ENCODE peak calls at places on chromosomes 7 and 10, in seven cellular contexts. One of them, this sample, is unnamed.

GRCh38 chr10:111384556-111384955 is 307.7 kb downstream of the ADRA2A start:
- DNase-seq in stimulated activated CD8-positive, alpha-beta memory T cell treated with anti-CD3 and anti-CD28 coated beads, Interleukin-4, amount 100 ng/mL, for 24 hours: no peak
- DNase-seq in NCI-H524 treated with DMSO at 0.1 percent for 48 hours: no peak
- DNase-seq in glutamatergic neuron: no peak
- DNase-seq in neural crest cell: no peak
- DNase-seq in naive thymus-derived CD8-positive, alpha-beta T cell: no peak
- DNase-seq in stimulated activated CD4-positive, alpha-beta T cell treated with anti-CD3 and anti-CD28 coated beads, TNF-alpha, amount 100 ng/mL, for 24 hours: no peak
- DNase-seq in this sample: no peak

GRCh38 chr10:99927719-99928280 is 81.9 kb downstream of the DNMBP start:
- DNase-seq in glutamatergic neuron: no peak
- DNase-seq in naive thymus-derived CD8-positive, alpha-beta T cell: no peak
- DNase-seq in stimulated activated CD8-positive, alpha-beta memory T cell treated with anti-CD3 and anti-CD28 coated beads, Interleukin-4, amount 100 ng/mL, for 24 hours: no peak
- DNase-seq in NCI-H524 treated with DMSO at 0.1 percent for 48 hours: no peak
- DNase-seq in stimulated activated CD4-positive, alpha-beta T cell treated with anti-CD3 and anti-CD28 coated beads, TNF-alpha, amount 100 ng/mL, for 24 hours: no peak
- DNase-seq in neural crest cell: no peak
- DNase-seq in this sample: no peak

GRCh38 chr10:11673346-11674330 is 62.2 kb upstream of the USP6NL start:
- DNase-seq in naive thymus-derived CD8-positive, alpha-beta T cell: no peak
- DNase-seq in NCI-H524 treated with DMSO at 0.1 percent for 48 hours: no peak
- DNase-seq in stimulated activated CD4-positive, alpha-beta T cell treated with anti-CD3 and anti-CD28 coated beads, TNF-alpha, amount 100 ng/mL, for 24 hours: no peak
- DNase-seq in neural crest cell: no peak
- DNase-seq in glutamatergic neuron: no peak
- DNase-seq in stimulated activated CD8-positive, alpha-beta memory T cell treated with anti-CD3 and anti-CD28 coated beads, Interleukin-4, amount 100 ng/mL, for 24 hours: no peak
- DNase-seq in this sample: no peak

GRCh38 chr7:86257894-86258293 is 385.8 kb upstream of the GRM3 start:
- DNase-seq in neural crest cell: no peak
- DNase-seq in naive thymus-derived CD8-positive, alpha-beta T cell: no peak
- DNase-seq in stimulated activated CD8-positive, alpha-beta memory T cell treated with anti-CD3 and anti-CD28 coated beads, Interleukin-4, amount 100 ng/mL, for 24 hours: no peak
- DNase-seq in NCI-H524 treated with DMSO at 0.1 percent for 48 hours: no peak
- DNase-seq in stimulated activated CD4-positive, alpha-beta T cell treated with anti-CD3 and anti-CD28 coated beads, TNF-alpha, amount 100 ng/mL, for 24 hours: no peak
- DNase-seq in glutamatergic neuron: no peak
- DNase-seq in this sample: no peak

GRCh38 chr7:597348-598178 is 77.9 kb upstream of the PDGFA start:
- DNase-seq in glutamatergic neuron: peak
- DNase-seq in naive thymus-derived CD8-positive, alpha-beta T cell: no peak
- DNase-seq in neural crest cell: no peak
- DNase-seq in stimulated activated CD4-positive, alpha-beta T cell treated with anti-CD3 and anti-CD28 coated beads, TNF-alpha, amount 100 ng/mL, for 24 hours: no peak
- DNase-seq in stimulated activated CD8-positive, alpha-beta memory T cell treated with anti-CD3 and anti-CD28 coated beads, Interleukin-4, amount 100 ng/mL, for 24 hours: no peak
- DNase-seq in NCI-H524 treated with DMSO at 0.1 percent for 48 hours: no peak
- DNase-seq in this sample: peak

GRCh38 chr10:34875061-34875460 is 60.0 kb upstream of the PARD3 start:
- DNase-seq in stimulated activated CD8-positive, alpha-beta memory T cell treated with anti-CD3 and anti-CD28 coated beads, Interleukin-4, amount 100 ng/mL, for 24 hours: no peak
- DNase-seq in stimulated activated CD4-positive, alpha-beta T cell treated with anti-CD3 and anti-CD28 coated beads, TNF-alpha, amount 100 ng/mL, for 24 hours: no peak
- DNase-seq in glutamatergic neuron: no peak
- DNase-seq in neural crest cell: no peak
- DNase-seq in naive thymus-derived CD8-positive, alpha-beta T cell: no peak
- DNase-seq in NCI-H524 treated with DMSO at 0.1 percent for 48 hours: no peak
- DNase-seq in this sample: no peak

GRCh38 chr7:110454713-110455112 is 636.2 kb upstream of the LRRN3 start:
- DNase-seq in stimulated activated CD4-positive, alpha-beta T cell treated with anti-CD3 and anti-CD28 coated beads, TNF-alpha, amount 100 ng/mL, for 24 hours: no peak
- DNase-seq in glutamatergic neuron: no peak
- DNase-seq in naive thymus-derived CD8-positive, alpha-beta T cell: no peak
- DNase-seq in stimulated activated CD8-positive, alpha-beta memory T cell treated with anti-CD3 and anti-CD28 coated beads, Interleukin-4, amount 100 ng/mL, for 24 hours: no peak
- DNase-seq in neural crest cell: no peak
- DNase-seq in NCI-H524 treated with DMSO at 0.1 percent for 48 hours: no peak
- DNase-seq in this sample: no peak

GRCh38 chr10:12985347-12985746 is 16.2 kb downstream of the CCDC3 start:
- DNase-seq in naive thymus-derived CD8-positive, alpha-beta T cell: no peak
- DNase-seq in neural crest cell: no peak
- DNase-seq in glutamatergic neuron: no peak
- DNase-seq in NCI-H524 treated with DMSO at 0.1 percent for 48 hours: no peak
- DNase-seq in stimulated activated CD4-positive, alpha-beta T cell treated with anti-CD3 and anti-CD28 coated beads, TNF-alpha, amount 100 ng/mL, for 24 hours: no peak
- DNase-seq in stimulated activated CD8-positive, alpha-beta memory T cell treated with anti-CD3 and anti-CD28 coated beads, Interleukin-4, amount 100 ng/mL, for 24 hours: no peak
- DNase-seq in this sample: no peak

GRCh38 chr10:88820990-88821389 is 18.5 kb downstream of the LIPM start:
- DNase-seq in naive thymus-derived CD8-positive, alpha-beta T cell: no peak
- DNase-seq in glutamatergic neuron: no peak
- DNase-seq in stimulated activated CD8-positive, alpha-beta memory T cell treated with anti-CD3 and anti-CD28 coated beads, Interleukin-4, amount 100 ng/mL, for 24 hours: no peak
- DNase-seq in neural crest cell: no peak
- DNase-seq in stimulated activated CD4-positive, alpha-beta T cell treated with anti-CD3 and anti-CD28 coated beads, TNF-alpha, amount 100 ng/mL, for 24 hours: no peak
- DNase-seq in NCI-H524 treated with DMSO at 0.1 percent for 48 hours: no peak
- DNase-seq in this sample: no peak

GRCh38 chr7:142407939-142408573 is 150.2 kb upstream of the PRSS58 start:
- DNase-seq in stimulated activated CD4-positive, alpha-beta T cell treated with anti-CD3 and anti-CD28 coated beads, TNF-alpha, amount 100 ng/mL, for 24 hours: no peak
- DNase-seq in neural crest cell: no peak
- DNase-seq in glutamatergic neuron: no peak
- DNase-seq in naive thymus-derived CD8-positive, alpha-beta T cell: no peak
- DNase-seq in stimulated activated CD8-positive, alpha-beta memory T cell treated with anti-CD3 and anti-CD28 coated beads, Interleukin-4, amount 100 ng/mL, for 24 hours: no peak
- DNase-seq in NCI-H524 treated with DMSO at 0.1 percent for 48 hours: no peak
- DNase-seq in this sample: no peak

GRCh38 chr7:23333671-23334246 is 34.6 kb downstream of the MALSU1 start:
- DNase-seq in NCI-H524 treated with DMSO at 0.1 percent for 48 hours: no peak
- DNase-seq in neural crest cell: no peak
- DNase-seq in stimulated activated CD8-positive, alpha-beta memory T cell treated with anti-CD3 and anti-CD28 coated beads, Interleukin-4, amount 100 ng/mL, for 24 hours: no peak
- DNase-seq in glutamatergic neuron: no peak
- DNase-seq in naive thymus-derived CD8-positive, alpha-beta T cell: no peak
- DNase-seq in stimulated activated CD4-positive, alpha-beta T cell treated with anti-CD3 and anti-CD28 coated beads, TNF-alpha, amount 100 ng/mL, for 24 hours: no peak
- DNase-seq in this sample: no peak

GRCh38 chr7:148924011-148924410 is 39.9 kb upstream of the EZH2 start:
- DNase-seq in neural crest cell: no peak
- DNase-seq in glutamatergic neuron: no peak
- DNase-seq in naive thymus-derived CD8-positive, alpha-beta T cell: no peak
- DNase-seq in NCI-H524 treated with DMSO at 0.1 percent for 48 hours: no peak
- DNase-seq in stimulated activated CD4-positive, alpha-beta T cell treated with anti-CD3 and anti-CD28 coated beads, TNF-alpha, amount 100 ng/mL, for 24 hours: no peak
- DNase-seq in stimulated activated CD8-positive, alpha-beta memory T cell treated with anti-CD3 and anti-CD28 coated beads, Interleukin-4, amount 100 ng/mL, for 24 hours: no peak
- DNase-seq in this sample: no peak

GRCh38 chr7:130441408-130441854 is 615 bp upstream of the CEP41 start:
- DNase-seq in naive thymus-derived CD8-positive, alpha-beta T cell: no peak
- DNase-seq in stimulated activated CD8-positive, alpha-beta memory T cell treated with anti-CD3 and anti-CD28 coated beads, Interleukin-4, amount 100 ng/mL, for 24 hours: no peak
- DNase-seq in stimulated activated CD4-positive, alpha-beta T cell treated with anti-CD3 and anti-CD28 coated beads, TNF-alpha, amount 100 ng/mL, for 24 hours: no peak
- DNase-seq in NCI-H524 treated with DMSO at 0.1 percent for 48 hours: peak
- DNase-seq in glutamatergic neuron: peak
- DNase-seq in neural crest cell: peak
- DNase-seq in this sample: no peak

GRCh38 chr7:91242097-91242846 is 22.0 kb upstream of the FZD1 start:
- DNase-seq in stimulated activated CD8-positive, alpha-beta memory T cell treated with anti-CD3 and anti-CD28 coated beads, Interleukin-4, amount 100 ng/mL, for 24 hours: no peak
- DNase-seq in neural crest cell: no peak
- DNase-seq in NCI-H524 treated with DMSO at 0.1 percent for 48 hours: no peak
- DNase-seq in stimulated activated CD4-positive, alpha-beta T cell treated with anti-CD3 and anti-CD28 coated beads, TNF-alpha, amount 100 ng/mL, for 24 hours: no peak
- DNase-seq in glutamatergic neuron: no peak
- DNase-seq in naive thymus-derived CD8-positive, alpha-beta T cell: no peak
- DNase-seq in this sample: no peak

GRCh38 chr7:137771679-137772078 is 75.1 kb downstream of the DGKI start:
- DNase-seq in stimulated activated CD8-positive, alpha-beta memory T cell treated with anti-CD3 and anti-CD28 coated beads, Interleukin-4, amount 100 ng/mL, for 24 hours: no peak
- DNase-seq in naive thymus-derived CD8-positive, alpha-beta T cell: no peak
- DNase-seq in stimulated activated CD4-positive, alpha-beta T cell treated with anti-CD3 and anti-CD28 coated beads, TNF-alpha, amount 100 ng/mL, for 24 hours: no peak
- DNase-seq in neural crest cell: no peak
- DNase-seq in glutamatergic neuron: no peak
- DNase-seq in NCI-H524 treated with DMSO at 0.1 percent for 48 hours: no peak
- DNase-seq in this sample: no peak

GRCh38 chr10:10758306-10758705 is 259.4 kb upstream of the CELF2 start:
- DNase-seq in naive thymus-derived CD8-positive, alpha-beta T cell: no peak
- DNase-seq in stimulated activated CD8-positive, alpha-beta memory T cell treated with anti-CD3 and anti-CD28 coated beads, Interleukin-4, amount 100 ng/mL, for 24 hours: no peak
- DNase-seq in stimulated activated CD4-positive, alpha-beta T cell treated with anti-CD3 and anti-CD28 coated beads, TNF-alpha, amount 100 ng/mL, for 24 hours: no peak
- DNase-seq in NCI-H524 treated with DMSO at 0.1 percent for 48 hours: no peak
- DNase-seq in glutamatergic neuron: no peak
- DNase-seq in neural crest cell: no peak
- DNase-seq in this sample: no peak

GRCh38 chr7:104548861-104549260 is 220.5 kb downstream of the LHFPL3 start:
- DNase-seq in neural crest cell: no peak
- DNase-seq in stimulated activated CD8-positive, alpha-beta memory T cell treated with anti-CD3 and anti-CD28 coated beads, Interleukin-4, amount 100 ng/mL, for 24 hours: no peak
- DNase-seq in NCI-H524 treated with DMSO at 0.1 percent for 48 hours: peak
- DNase-seq in naive thymus-derived CD8-positive, alpha-beta T cell: no peak
- DNase-seq in stimulated activated CD4-positive, alpha-beta T cell treated with anti-CD3 and anti-CD28 coated beads, TNF-alpha, amount 100 ng/mL, for 24 hours: no peak
- DNase-seq in glutamatergic neuron: no peak
- DNase-seq in this sample: no peak

GRCh38 chr7:22723642-22724041 is 3.4 kb upstream of the IL6 start:
- DNase-seq in neural crest cell: no peak
- DNase-seq in stimulated activated CD8-positive, alpha-beta memory T cell treated with anti-CD3 and anti-CD28 coated beads, Interleukin-4, amount 100 ng/mL, for 24 hours: no peak
- DNase-seq in naive thymus-derived CD8-positive, alpha-beta T cell: no peak
- DNase-seq in glutamatergic neuron: no peak
- DNase-seq in stimulated activated CD4-positive, alpha-beta T cell treated with anti-CD3 and anti-CD28 coated beads, TNF-alpha, amount 100 ng/mL, for 24 hours: no peak
- DNase-seq in NCI-H524 treated with DMSO at 0.1 percent for 48 hours: no peak
- DNase-seq in this sample: no peak

GRCh38 chr7:105268056-105268455 is 120.7 kb downstream of the SRPK2 start:
- DNase-seq in stimulated activated CD4-positive, alpha-beta T cell treated with anti-CD3 and anti-CD28 coated beads, TNF-alpha, amount 100 ng/mL, for 24 hours: no peak
- DNase-seq in NCI-H524 treated with DMSO at 0.1 percent for 48 hours: no peak
- DNase-seq in stimulated activated CD8-positive, alpha-beta memory T cell treated with anti-CD3 and anti-CD28 coated beads, Interleukin-4, amount 100 ng/mL, for 24 hours: no peak
- DNase-seq in neural crest cell: no peak
- DNase-seq in naive thymus-derived CD8-positive, alpha-beta T cell: no peak
- DNase-seq in glutamatergic neuron: no peak
- DNase-seq in this sample: no peak

GRCh38 chr7:81267508-81267907 is 348.7 kb upstream of the SEMA3C start:
- DNase-seq in neural crest cell: no peak
- DNase-seq in stimulated activated CD8-positive, alpha-beta memory T cell treated with anti-CD3 and anti-CD28 coated beads, Interleukin-4, amount 100 ng/mL, for 24 hours: no peak
- DNase-seq in glutamatergic neuron: no peak
- DNase-seq in naive thymus-derived CD8-positive, alpha-beta T cell: no peak
- DNase-seq in stimulated activated CD4-positive, alpha-beta T cell treated with anti-CD3 and anti-CD28 coated beads, TNF-alpha, amount 100 ng/mL, for 24 hours: no peak
- DNase-seq in NCI-H524 treated with DMSO at 0.1 percent for 48 hours: no peak
- DNase-seq in this sample: no peak

GRCh38 chr7:66847879-66848810 is 72.9 kb upstream of the TMEM248 start:
- DNase-seq in stimulated activated CD4-positive, alpha-beta T cell treated with anti-CD3 and anti-CD28 coated beads, TNF-alpha, amount 100 ng/mL, for 24 hours: no peak
- DNase-seq in glutamatergic neuron: no peak
- DNase-seq in naive thymus-derived CD8-positive, alpha-beta T cell: no peak
- DNase-seq in neural crest cell: no peak
- DNase-seq in stimulated activated CD8-positive, alpha-beta memory T cell treated with anti-CD3 and anti-CD28 coated beads, Interleukin-4, amount 100 ng/mL, for 24 hours: no peak
- DNase-seq in NCI-H524 treated with DMSO at 0.1 percent for 48 hours: no peak
- DNase-seq in this sample: peak

This sample was measured in sciatic nerve.